ENCODE peak calls at places on chromosomes 11 and 22, in seven cellular contexts. One of them, this sample, is unnamed. For H3K4me1, the result is how much of the 10 kb centered on the place peaks cover.

GRCh38 chr11:11842426-11843008 is 745 bp downstream of the USP47 start:
- DNase-seq in Peyer's patch: peak
- DNase-seq in body of pancreas: peak
- DNase-seq in IMR-90: peak
- DNase-seq in colonic mucosa: peak
- DNase-seq in neural progenitor cell: peak
- DNase-seq in PC-3: peak
- DNase-seq in this sample: no peak

GRCh38 chr11:75820636-75821035 is 5.6 kb downstream of the UVRAG start:
- DNase-seq in Peyer's patch: no peak
- DNase-seq in body of pancreas: no peak
- DNase-seq in IMR-90: peak
- DNase-seq in colonic mucosa: no peak
- DNase-seq in neural progenitor cell: no peak
- DNase-seq in PC-3: peak
- DNase-seq in this sample: no peak

GRCh38 chr22:19178065-19178658 is 374 bp downstream of the SLC25A1 start:
- DNase-seq in Peyer's patch: peak
- DNase-seq in body of pancreas: peak
- DNase-seq in IMR-90: peak
- DNase-seq in colonic mucosa: peak
- DNase-seq in neural progenitor cell: peak
- DNase-seq in PC-3: peak
- DNase-seq in this sample: no peak

GRCh38 chr11:111426615-111427014 is 47.5 kb upstream of the POU2AF1 start:
- DNase-seq in Peyer's patch: no peak
- DNase-seq in body of pancreas: no peak
- DNase-seq in IMR-90: no peak
- DNase-seq in colonic mucosa: peak
- DNase-seq in neural progenitor cell: no peak
- DNase-seq in PC-3: no peak
- DNase-seq in this sample: no peak

GRCh38 chr22:44972363-44973083 is 37.3 kb downstream of the PHF21B start:
- DNase-seq in Peyer's patch: no peak
- DNase-seq in body of pancreas: no peak
- DNase-seq in IMR-90: peak
- DNase-seq in colonic mucosa: no peak
- DNase-seq in neural progenitor cell: no peak
- DNase-seq in PC-3: no peak
- DNase-seq in this sample: no peak

GRCh38 chr22:48889887-48890692 is 937.6 kb downstream of the BRD1 start:
- DNase-seq in Peyer's patch: peak
- DNase-seq in body of pancreas: no peak
- DNase-seq in IMR-90: no peak
- DNase-seq in colonic mucosa: peak
- DNase-seq in neural progenitor cell: no peak
- DNase-seq in PC-3: no peak
- DNase-seq in this sample: no peak

GRCh38 chr11:64095949-64096348 is 60.2 kb downstream of the FLRT1 start:
- DNase-seq in Peyer's patch: no peak
- DNase-seq in body of pancreas: no peak
- DNase-seq in IMR-90: no peak
- DNase-seq in colonic mucosa: no peak
- DNase-seq in neural progenitor cell: no peak
- DNase-seq in PC-3: no peak
- DNase-seq in this sample: no peak

GRCh38 chr11:42521994-42522393 is 789.8 kb upstream of the API5 start:
- DNase-seq in Peyer's patch: no peak
- DNase-seq in body of pancreas: peak
- DNase-seq in IMR-90: no peak
- DNase-seq in colonic mucosa: no peak
- DNase-seq in neural progenitor cell: peak
- DNase-seq in PC-3: peak
- DNase-seq in this sample: no peak

GRCh38 chr11:74877132-74877531 is 71.8 kb downstream of the XRRA1 start:
- DNase-seq in Peyer's patch: no peak
- DNase-seq in body of pancreas: no peak
- DNase-seq in IMR-90: peak
- DNase-seq in colonic mucosa: no peak
- DNase-seq in neural progenitor cell: no peak
- DNase-seq in PC-3: peak
- DNase-seq in this sample: no peak

GRCh38 chr11:111531687-111532364 is 8.7 kb upstream of the LAYN start:
- DNase-seq in Peyer's patch: no peak
- DNase-seq in body of pancreas: no peak
- DNase-seq in IMR-90: peak
- DNase-seq in colonic mucosa: no peak
- DNase-seq in neural progenitor cell: no peak
- DNase-seq in PC-3: peak
- DNase-seq in this sample: no peak

GRCh38 chr11:1563697-1564534 is 8.2 kb downstream of the DUSP8 start:
- DNase-seq in Peyer's patch: no peak
- DNase-seq in body of pancreas: no peak
- DNase-seq in IMR-90: no peak
- DNase-seq in colonic mucosa: no peak
- DNase-seq in neural progenitor cell: no peak
- DNase-seq in PC-3: no peak
- DNase-seq in this sample: peak

GRCh38 chr11:69744435-69744834 is 30.7 kb downstream of the FGF4 start:
- DNase-seq in Peyer's patch: no peak
- DNase-seq in body of pancreas: no peak
- DNase-seq in IMR-90: peak
- DNase-seq in colonic mucosa: no peak
- DNase-seq in neural progenitor cell: no peak
- DNase-seq in PC-3: peak
- DNase-seq in this sample: no peak

GRCh38 chr11:28770806-28771205 is 662.6 kb downstream of the METTL15 start:
- DNase-seq in Peyer's patch: no peak
- DNase-seq in body of pancreas: no peak
- DNase-seq in IMR-90: peak
- DNase-seq in colonic mucosa: no peak
- DNase-seq in neural progenitor cell: no peak
- DNase-seq in PC-3: no peak
- DNase-seq in this sample: no peak

GRCh38 chr22:33328789-33329296 is 270.7 kb upstream of the SYN3 start:
- DNase-seq in Peyer's patch: no peak
- DNase-seq in body of pancreas: no peak
- DNase-seq in IMR-90: peak
- DNase-seq in colonic mucosa: peak
- DNase-seq in neural progenitor cell: no peak
- DNase-seq in PC-3: no peak
- DNase-seq in this sample: no peak

GRCh38 chr22:24338701-24339451 is 68.2 kb downstream of the SPECC1L start:
- DNase-seq in Peyer's patch: no peak
- DNase-seq in body of pancreas: no peak
- DNase-seq in IMR-90: peak
- DNase-seq in colonic mucosa: no peak
- DNase-seq in neural progenitor cell: peak
- DNase-seq in PC-3: no peak
- DNase-seq in this sample: no peak

GRCh38 chr11:68120212-68121066 is 749 bp downstream of the CHKA start:
- DNase-seq in Peyer's patch: peak
- DNase-seq in body of pancreas: peak
- DNase-seq in IMR-90: peak
- DNase-seq in colonic mucosa: peak
- DNase-seq in neural progenitor cell: peak
- DNase-seq in PC-3: peak
- DNase-seq in this sample: peak

DNA sequence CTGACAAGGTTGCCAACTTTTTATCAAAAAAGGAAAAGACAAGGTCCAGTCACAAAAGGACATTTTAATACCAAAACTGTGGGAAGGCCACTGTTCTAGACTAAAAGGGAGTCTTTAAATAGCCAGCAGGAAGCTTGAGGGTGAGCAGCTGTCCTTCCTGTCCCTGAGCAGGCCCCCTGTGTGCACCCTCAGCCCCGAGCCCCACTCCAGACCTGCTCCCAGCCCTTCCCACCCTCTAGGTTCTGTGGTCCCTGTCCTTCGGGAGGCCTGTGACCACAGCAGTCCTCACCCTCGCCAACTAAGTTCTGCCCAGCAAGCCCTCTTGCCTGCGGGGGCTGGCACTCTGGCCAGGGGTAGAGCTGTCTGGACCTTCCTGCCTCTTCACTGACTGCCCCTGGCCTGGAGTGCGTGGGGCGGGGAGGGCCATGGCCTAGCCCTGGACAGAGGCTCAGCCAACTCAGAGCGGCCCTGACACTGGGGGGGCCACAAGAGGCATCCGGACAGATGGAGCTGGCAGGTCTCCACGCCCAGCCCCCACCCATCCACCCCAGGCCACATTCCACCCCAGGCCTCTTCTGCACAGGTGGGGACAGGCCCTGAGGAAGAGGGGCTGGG is 1.6 kb upstream of the PLXNB2 start:
- DNase-seq in Peyer's patch: no peak
- DNase-seq in body of pancreas: no peak
- DNase-seq in IMR-90: no peak
- DNase-seq in colonic mucosa: no peak
- DNase-seq in neural progenitor cell: no peak
- DNase-seq in PC-3: no peak
- DNase-seq in this sample: peak
- H3K4me3 ChIP-seq in Peyer's patch: no peak
- H3K4me3 ChIP-seq in body of pancreas: no peak
- H3K4me3 ChIP-seq in IMR-90: no peak
- H3K4me3 ChIP-seq in colonic mucosa: no peak
- H3K4me3 ChIP-seq in neural progenitor cell: no peak
- H3K4me3 ChIP-seq in PC-3: no peak
- H3K4me3 ChIP-seq in this sample: no peak

DNA sequence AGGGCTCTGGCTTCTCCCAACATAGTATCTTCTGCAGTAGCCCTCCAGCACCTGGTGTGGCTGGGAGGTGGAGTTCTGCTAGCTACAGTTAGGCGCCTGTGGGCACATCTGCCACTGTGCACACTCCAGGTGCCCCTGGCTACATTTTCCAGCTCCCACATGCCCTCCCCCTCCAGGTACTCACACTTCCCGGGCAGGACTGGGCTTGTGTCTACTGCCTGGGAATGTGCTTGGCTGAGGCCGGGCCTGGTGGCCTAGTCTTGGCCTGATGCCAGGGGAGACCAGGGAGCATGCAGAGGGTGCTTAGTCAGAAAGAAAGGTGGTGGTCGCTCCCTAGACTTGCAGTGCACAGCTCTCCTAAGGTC is 15.9 kb downstream of the PHLDB1 start:
- DNase-seq in Peyer's patch: no peak
- DNase-seq in body of pancreas: peak
- DNase-seq in IMR-90: peak
- DNase-seq in colonic mucosa: no peak
- DNase-seq in neural progenitor cell: no peak
- DNase-seq in PC-3: peak
- DNase-seq in this sample: peak
- H3K4me1 ChIP-seq in Peyer's patch: under half
- H3K4me1 ChIP-seq in body of pancreas: under half
- H3K4me1 ChIP-seq in IMR-90: under half
- H3K4me1 ChIP-seq in colonic mucosa: under half
- H3K4me1 ChIP-seq in neural progenitor cell: under half
- H3K4me1 ChIP-seq in PC-3: half or more
- H3K4me1 ChIP-seq in this sample: under half

GRCh38 chr22:39504071-39504470 is 2.0 kb downstream of the MIEF1 start:
- DNase-seq in Peyer's patch: no peak
- DNase-seq in body of pancreas: no peak
- DNase-seq in IMR-90: no peak
- DNase-seq in colonic mucosa: no peak
- DNase-seq in neural progenitor cell: no peak
- DNase-seq in PC-3: no peak
- DNase-seq in this sample: peak

GRCh38 chr22:39502789-39503464 is 837 bp downstream of the MIEF1 start:
- DNase-seq in Peyer's patch: no peak
- DNase-seq in body of pancreas: no peak
- DNase-seq in IMR-90: peak
- DNase-seq in colonic mucosa: no peak
- DNase-seq in neural progenitor cell: no peak
- DNase-seq in PC-3: no peak
- DNase-seq in this sample: peak

GRCh38 chr22:39501644-39502108 is 414 bp upstream of the MIEF1 start:
- DNase-seq in Peyer's patch: no peak
- DNase-seq in body of pancreas: no peak
- DNase-seq in IMR-90: no peak
- DNase-seq in colonic mucosa: no peak
- DNase-seq in neural progenitor cell: no peak
- DNase-seq in PC-3: no peak
- DNase-seq in this sample: no peak

GRCh38 chr22:39502109-39502788 is at the start of gene MIEF1:
- DNase-seq in Peyer's patch: peak
- DNase-seq in body of pancreas: peak
- DNase-seq in IMR-90: peak
- DNase-seq in colonic mucosa: peak
- DNase-seq in neural progenitor cell: peak
- DNase-seq in PC-3: peak
- DNase-seq in this sample: peak

DNA sequence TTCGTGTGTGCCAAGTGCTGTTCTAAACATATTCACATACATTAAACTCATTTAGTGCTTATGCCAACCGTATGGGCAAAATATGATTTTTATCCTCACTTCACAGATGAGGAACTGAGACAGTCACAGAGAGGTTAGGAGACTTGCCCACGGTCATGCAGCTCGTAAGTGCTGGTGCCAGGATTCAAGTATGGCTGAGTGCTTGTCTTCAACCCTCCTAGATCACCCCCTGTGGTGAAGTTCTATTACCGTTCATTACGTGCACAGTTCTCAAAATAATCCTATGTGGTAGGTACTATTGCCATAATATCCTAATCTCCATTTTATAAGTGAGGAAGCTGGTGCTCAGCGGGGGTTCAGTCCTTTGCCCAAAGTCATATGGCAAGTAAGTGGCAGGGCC is 1.5 kb downstream of the MIEF1 start:
- DNase-seq in Peyer's patch: no peak
- DNase-seq in body of pancreas: no peak
- DNase-seq in IMR-90: no peak
- DNase-seq in colonic mucosa: no peak
- DNase-seq in neural progenitor cell: no peak
- DNase-seq in PC-3: no peak
- DNase-seq in this sample: no peak
- H3K4me3 ChIP-seq in Peyer's patch: peak
- H3K4me3 ChIP-seq in body of pancreas: no peak
- H3K4me3 ChIP-seq in IMR-90: no peak
- H3K4me3 ChIP-seq in colonic mucosa: peak
- H3K4me3 ChIP-seq in neural progenitor cell: peak
- H3K4me3 ChIP-seq in PC-3: peak
- H3K4me3 ChIP-seq in this sample: peak

DNA sequence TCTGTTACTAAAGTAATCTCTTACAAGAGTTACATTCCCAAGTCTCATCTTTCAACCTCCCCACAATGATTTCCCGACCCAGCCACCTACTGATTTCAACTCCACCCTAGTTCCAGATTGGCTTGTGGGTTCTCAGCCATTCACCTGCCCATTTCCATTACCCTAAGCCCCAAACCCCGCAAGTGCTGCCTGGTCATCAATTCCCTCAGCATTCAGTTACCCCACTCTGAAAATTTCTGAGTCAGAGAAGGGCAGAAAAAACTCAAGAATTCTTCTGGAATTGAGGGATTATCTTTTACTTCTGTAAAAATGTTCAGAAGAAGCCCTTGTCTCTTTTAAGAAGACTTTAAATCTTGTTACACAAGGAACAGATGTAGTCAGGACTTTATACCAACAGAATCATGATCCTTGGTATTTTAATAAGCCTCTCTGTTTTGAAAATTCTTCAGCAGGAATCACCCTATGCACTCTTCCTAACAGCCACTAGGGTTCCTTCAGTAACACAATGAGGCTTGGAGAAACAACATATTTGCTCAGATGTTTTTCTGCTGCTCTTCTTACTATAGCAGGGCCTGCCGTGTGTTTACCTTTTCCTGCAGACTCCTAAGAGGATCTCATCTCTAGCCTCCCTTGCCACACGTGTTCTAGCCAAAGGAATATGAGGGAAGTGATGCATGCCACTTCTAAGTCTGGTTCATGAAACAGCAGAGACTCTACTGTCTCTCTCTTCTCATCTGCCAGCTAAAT is 29.2 kb upstream of the PAMR1 start:
- DNase-seq in Peyer's patch: no peak
- DNase-seq in body of pancreas: no peak
- DNase-seq in IMR-90: peak
- DNase-seq in colonic mucosa: no peak
- DNase-seq in neural progenitor cell: no peak
- DNase-seq in PC-3: peak
- DNase-seq in this sample: no peak
- H3K4me1 ChIP-seq in Peyer's patch: under half
- H3K4me1 ChIP-seq in body of pancreas: under half
- H3K4me1 ChIP-seq in IMR-90: under half
- H3K4me1 ChIP-seq in colonic mucosa: under half
- H3K4me1 ChIP-seq in neural progenitor cell: under half
- H3K4me1 ChIP-seq in PC-3: under half
- H3K4me1 ChIP-seq in this sample: under half

This sample was measured in right cardiac atrium.